ENCODE peak calls at places on chromosomes 2 and 18, in seven cellular contexts. U, F, H, M, O, D and S are unnamed samples.

GRCh38 chr18:3660719-3661118 is 210.7 kb downstream of the TGIF1 start:
- DNase-seq in U (no peak), F (no peak), H (no peak), M (no peak), O (peak), D (no peak), S (no peak)

GRCh38 chr2:27802547-27802946 is 31.0 kb downstream of the MRPL33 start:
- DNase-seq in U (no peak), F (no peak), H (no peak), M (no peak), O (no peak), D (no peak), S (no peak)

GRCh38 chr18:47968006-47968676 is 37.7 kb upstream of the SMAD2 start:
- DNase-seq in U (no peak), F (no peak), H (no peak), M (no peak), O (peak), D (no peak), S (no peak)

GRCh38 chr18:8176554-8176953 is 432.7 kb upstream of the RAB12 start:
- DNase-seq in U (peak), F (peak), H (no peak), M (no peak), O (no peak), D (no peak), S (no peak)

GRCh38 chr2:159853101-159853500 is 55.1 kb upstream of the CD302 start:
- DNase-seq in U (no peak), F (no peak), H (no peak), M (no peak), O (no peak), D (no peak), S (no peak)

GRCh38 chr2:144421606-144422510 is 98.1 kb downstream of the ZEB2 start:
- DNase-seq in U (peak), F (peak), H (no peak), M (no peak), O (no peak), D (no peak), S (no peak)

GRCh38 chr18:2641638-2642037 is 13.9 kb upstream of the SMCHD1 start:
- DNase-seq in U (peak), F (peak), H (no peak), M (no peak), O (peak), D (peak), S (no peak)

GRCh38 chr2:216501854-216502253 is 3.2 kb downstream of the RPL37A start:
- DNase-seq in U (no peak), F (no peak), H (no peak), M (no peak), O (no peak), D (no peak), S (no peak)

GRCh38 chr2:138275881-138276280 is 225.7 kb upstream of the SPOPL start:
- DNase-seq in U (peak), F (peak), H (no peak), M (no peak), O (no peak), D (peak), S (no peak)

GRCh38 chr2:143452817-143453462 is 323.7 kb downstream of the ARHGAP15 start:
- DNase-seq in U (no peak), F (no peak), H (no peak), M (peak), O (no peak), D (no peak), S (no peak)

GRCh38 chr2:229044581-229044980 is 226.5 kb downstream of the PID1 start:
- DNase-seq in U (peak), F (peak), H (no peak), M (no peak), O (peak), D (peak), S (no peak)

GRCh38 chr2:147027451-147027850 is 817.4 kb upstream of the ACVR2A start:
- DNase-seq in U (no peak), F (peak), H (no peak), M (no peak), O (peak), D (peak), S (no peak)

GRCh38 chr18:10044054-10044453 is 130.2 kb downstream of the VAPA start:
- DNase-seq in U (no peak), F (no peak), H (no peak), M (no peak), O (no peak), D (no peak), S (no peak)

GRCh38 chr2:198762456-198762855 is 695.3 kb downstream of the SATB2 start:
- DNase-seq in U (no peak), F (peak), H (no peak), M (no peak), O (no peak), D (peak), S (no peak)

GRCh38 chr2:159613515-159614336 is 2.6 kb downstream of the BAZ2B start:
- DNase-seq in U (peak), F (peak), H (no peak), M (no peak), O (peak), D (peak), S (no peak)

GRCh38 chr2:28904295-28904694 is 9.8 kb downstream of the WDR43 start:
- DNase-seq in U (peak), F (peak), H (no peak), M (no peak), O (peak), D (peak), S (no peak)

GRCh38 chr18:13221821-13222220 is 3.3 kb downstream of the LDLRAD4 start:
- DNase-seq in U (no peak), F (no peak), H (no peak), M (no peak), O (no peak), D (peak), S (no peak)

GRCh38 chr2:23351388-23352141 is 33.4 kb upstream of the KLHL29 start:
- DNase-seq in U (peak), F (peak), H (peak), M (peak), O (peak), D (peak), S (peak)

GRCh38 chr2:128379021-128380005 is 60.6 kb upstream of the HS6ST1 start:
- DNase-seq in U (peak), F (peak), H (peak), M (no peak), O (peak), D (peak), S (peak)

DNA sequence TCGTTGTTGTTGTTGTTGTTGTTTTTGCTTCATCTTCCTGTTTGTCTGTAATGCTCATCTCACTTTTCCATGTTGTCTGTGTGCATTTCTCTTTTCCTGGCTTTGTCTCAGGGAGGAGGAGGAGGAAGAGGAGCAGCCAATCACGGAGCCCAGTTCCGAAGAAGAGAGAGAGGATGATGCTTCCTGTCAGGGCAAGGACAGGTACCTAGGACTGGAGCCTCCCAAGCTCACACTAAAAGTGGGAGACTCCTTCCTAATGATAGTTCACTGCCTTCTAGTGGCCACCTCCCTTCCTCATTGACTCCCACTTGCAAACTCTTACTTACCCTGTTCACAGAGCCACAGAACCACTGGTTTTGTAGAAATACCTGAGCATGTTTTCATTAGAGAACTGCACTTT is 179.6 kb downstream of the TPGS2 start:
- DNase-seq in U (no peak), F (no peak), H (no peak), M (no peak), O (no peak), D (no peak), S (no peak)
- TF ChIP-seq CTCF in U (no peak), F (no peak), H (no peak), M (no peak), O (no peak), D (no peak), S (no peak)

GRCh38 chr2:111954602-111955332 is 56.4 kb downstream of the MERTK start:
- DNase-seq in U (no peak), F (no peak), H (no peak), M (no peak), O (no peak), D (no peak), S (no peak)

GRCh38 chr2:111957872-111958354 is 59.5 kb downstream of the MERTK start:
- DNase-seq in U (peak), F (peak), H (no peak), M (no peak), O (no peak), D (no peak), S (no peak)

GRCh38 chr2:111952871-111953497 is 54.6 kb downstream of the MERTK start:
- DNase-seq in U (no peak), F (no peak), H (no peak), M (no peak), O (no peak), D (no peak), S (no peak)

GRCh38 chr2:111961663-111962062 is 63.3 kb downstream of the MERTK start:
- DNase-seq in U (no peak), F (no peak), H (no peak), M (no peak), O (no peak), D (no peak), S (no peak)

GRCh38 chr2:111958901-111959300 is 60.5 kb downstream of the MERTK start:
- DNase-seq in U (no peak), F (peak), H (no peak), M (no peak), O (no peak), D (no peak), S (no peak)
- TF ChIP-seq CTCF in U (no peak), F (no peak), H (no peak), M (no peak), O (no peak), D (no peak), S (no peak)

DNA sequence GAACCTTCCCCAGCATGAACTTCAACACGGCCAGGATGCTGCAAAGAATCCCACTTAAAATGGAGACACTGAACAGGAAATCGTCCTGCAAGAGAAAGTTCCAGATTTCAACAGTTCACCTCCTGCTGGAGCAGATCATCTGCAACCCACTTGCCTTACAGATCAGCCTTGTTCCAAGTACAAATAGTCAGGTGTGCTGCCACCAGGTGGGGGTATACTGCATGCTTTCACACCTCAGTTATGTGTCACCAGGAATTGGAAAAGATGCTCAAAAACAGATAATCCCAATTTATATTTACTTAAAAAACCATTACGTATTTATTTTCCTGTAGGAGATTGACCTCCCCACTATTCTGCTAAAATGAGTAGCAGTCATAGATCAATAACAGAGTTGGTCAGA is 212.3 kb downstream of the MGAT5 start:
- DNase-seq in U (peak), F (no peak), H (no peak), M (peak), O (peak), D (no peak), S (no peak)
- TF ChIP-seq CTCF in U (no peak), F (no peak), H (no peak), M (no peak), O (no peak), D (peak), S (no peak)

GRCh38 chr2:185475868-185476267 is 262.7 kb upstream of the FSIP2 start:
- DNase-seq in U (no peak), F (no peak), H (no peak), M (no peak), O (no peak), D (no peak), S (no peak)
- TF ChIP-seq CTCF in U (no peak), F (no peak), H (no peak), M (no peak), O (no peak), D (no peak), S (no peak)

GRCh38 chr2:1675633-1676032 is 68.7 kb downstream of the PXDN start:
- DNase-seq in U (peak), F (peak), H (peak), M (no peak), O (peak), D (peak), S (peak)
- TF ChIP-seq CTCF in U (peak), F (peak), H (no peak), M (no peak), O (peak), D (peak), S (no peak)

DNA sequence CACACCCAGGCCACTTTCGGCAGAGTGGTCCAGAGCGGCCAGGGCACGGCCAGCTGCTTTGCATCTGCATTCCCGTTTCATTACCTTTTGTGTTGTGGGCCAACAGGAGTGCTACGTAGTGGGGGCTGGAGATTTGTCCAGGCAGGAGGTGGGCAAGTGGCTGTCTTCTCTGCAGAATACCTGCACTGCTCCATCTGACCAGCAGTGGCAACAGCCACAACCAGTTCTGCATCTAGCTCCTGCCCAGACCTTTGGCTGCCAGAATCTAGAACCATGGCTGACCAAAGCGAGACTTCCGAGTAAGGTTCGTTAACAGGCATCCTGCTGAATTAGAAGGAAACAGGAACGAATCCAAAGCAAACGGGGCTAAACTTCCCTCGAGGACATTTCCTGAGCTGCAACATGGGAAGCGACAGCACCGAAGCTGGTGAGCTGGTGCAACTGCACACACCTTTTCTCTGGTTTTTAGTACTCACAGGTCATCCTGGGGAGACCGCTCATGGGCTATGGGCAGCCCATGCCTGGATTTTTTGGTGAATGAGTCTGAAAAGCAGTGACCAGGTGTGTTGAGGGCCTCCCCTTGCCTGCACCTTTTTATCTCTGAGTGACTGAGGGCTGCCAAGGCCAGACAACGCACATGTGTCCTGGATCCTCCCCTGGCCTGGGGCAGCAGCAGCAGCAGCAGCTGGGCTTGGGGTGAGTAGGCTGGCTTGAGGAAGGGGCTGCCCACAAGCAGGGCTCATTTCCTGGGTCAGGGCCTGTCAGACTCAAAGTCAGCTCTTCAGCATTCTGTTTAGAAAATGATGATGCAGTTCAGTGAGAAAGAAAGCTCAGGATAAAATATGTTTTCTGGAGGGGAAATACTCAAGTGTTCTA is 10.6 kb downstream of the GDF7 start:
- DNase-seq in U (no peak), F (no peak), H (no peak), M (no peak), O (no peak), D (no peak), S (peak)
- TF ChIP-seq CTCF in U (no peak), F (no peak), H (no peak), M (no peak), O (no peak), D (no peak), S (no peak)

GRCh38 chr2:172095905-172096660 is 6.6 kb downstream of the DLX2 start:
- DNase-seq in U (no peak), F (peak), H (no peak), M (no peak), O (no peak), D (no peak), S (no peak)
- TF ChIP-seq CTCF in U (peak), F (no peak), H (no peak), M (no peak), O (peak), D (no peak), S (no peak)